ENCODE peak calls at places on chromosomes 2 and 18, in seven cellular contexts. N is IMR-90, P is natural killer cell, Q is breast epithelium, D is PC-3, C is B cell, V is psoas muscle. B is an unnamed sample.

GRCh38 chr18:78974115-78974740 is 5.4 kb upstream of the SALL3 start:
- DNase-seq in V (no peak), Q (no peak), N (no peak), P (no peak), D (no peak), C (no peak), B (no peak)

GRCh38 chr2:205386109-205386508 is 296.2 kb upstream of the NRP2 start:
- DNase-seq in P (no peak), N (no peak), D (no peak), C (no peak), Q (no peak), V (no peak), B (no peak)

GRCh38 chr2:23486676-23487075 is 101.7 kb downstream of the KLHL29 start:
- DNase-seq in P (no peak), Q (no peak), C (no peak), D (no peak), V (peak; percentile 80), N (peak; percentile 70), B (no peak)

GRCh38 chr2:43152186-43152585 is 74.2 kb downstream of the ZFP36L2 start:
- DNase-seq in Q (no peak), N (no peak), P (no peak), C (no peak), D (no peak), V (no peak), B (no peak)

GRCh38 chr2:207935991-207936370 is 89.3 kb downstream of the PLEKHM3 start:
- DNase-seq in N (no peak), D (no peak), V (no peak), P (no peak), C (no peak), Q (no peak), B (no peak)

GRCh38 chr2:208392300-208392699 is 14.3 kb upstream of the PTH2R start:
- DNase-seq in N (no peak), P (no peak), Q (no peak), D (peak; percentile 24), C (no peak), V (no peak), B (no peak)

GRCh38 chr2:162184796-162185195 is 32.7 kb upstream of the GCG start:
- DNase-seq in C (no peak), P (no peak), Q (no peak), V (no peak), D (peak; percentile 21), N (no peak), B (no peak)

GRCh38 chr2:135152361-135152760 is 100.3 kb downstream of the RAB3GAP1 start:
- DNase-seq in V (no peak), P (no peak), N (no peak), Q (no peak), D (peak; percentile 25), C (no peak), B (no peak)

GRCh38 chr2:113203217-113203530 is 29.4 kb downstream of the PSD4 start:
- DNase-seq in V (no peak), Q (no peak), P (no peak), D (no peak), N (peak; percentile 59), C (no peak), B (no peak)

GRCh38 chr18:35406666-35407065 is 29.5 kb upstream of the ZNF396 start:
- DNase-seq in V (no peak), C (no peak), N (no peak), P (no peak), D (peak; percentile 47), Q (no peak), B (no peak)

GRCh38 chr2:25567406-25567805 is 106.0 kb downstream of the DTNB start:
- DNase-seq in P (no peak), Q (no peak), V (no peak), C (peak; percentile 62), N (peak; percentile 65), D (peak; percentile 67), B (no peak)

GRCh38 chr2:145159676-145160075 is 639.8 kb upstream of the ZEB2 start:
- DNase-seq in Q (no peak), D (no peak), V (no peak), C (peak; percentile 1), P (no peak), N (no peak), B (no peak)

GRCh38 chr2:150809083-150809482 is 321.6 kb upstream of the RND3 start:
- DNase-seq in N (no peak), V (no peak), D (no peak), C (no peak), Q (no peak), P (no peak), B (no peak)

GRCh38 chr2:171347158-171347557 is 86.6 kb downstream of the METTL8 start:
- DNase-seq in Q (no peak), P (no peak), D (no peak), C (no peak), N (peak; percentile 19), V (no peak), B (no peak)

DNA sequence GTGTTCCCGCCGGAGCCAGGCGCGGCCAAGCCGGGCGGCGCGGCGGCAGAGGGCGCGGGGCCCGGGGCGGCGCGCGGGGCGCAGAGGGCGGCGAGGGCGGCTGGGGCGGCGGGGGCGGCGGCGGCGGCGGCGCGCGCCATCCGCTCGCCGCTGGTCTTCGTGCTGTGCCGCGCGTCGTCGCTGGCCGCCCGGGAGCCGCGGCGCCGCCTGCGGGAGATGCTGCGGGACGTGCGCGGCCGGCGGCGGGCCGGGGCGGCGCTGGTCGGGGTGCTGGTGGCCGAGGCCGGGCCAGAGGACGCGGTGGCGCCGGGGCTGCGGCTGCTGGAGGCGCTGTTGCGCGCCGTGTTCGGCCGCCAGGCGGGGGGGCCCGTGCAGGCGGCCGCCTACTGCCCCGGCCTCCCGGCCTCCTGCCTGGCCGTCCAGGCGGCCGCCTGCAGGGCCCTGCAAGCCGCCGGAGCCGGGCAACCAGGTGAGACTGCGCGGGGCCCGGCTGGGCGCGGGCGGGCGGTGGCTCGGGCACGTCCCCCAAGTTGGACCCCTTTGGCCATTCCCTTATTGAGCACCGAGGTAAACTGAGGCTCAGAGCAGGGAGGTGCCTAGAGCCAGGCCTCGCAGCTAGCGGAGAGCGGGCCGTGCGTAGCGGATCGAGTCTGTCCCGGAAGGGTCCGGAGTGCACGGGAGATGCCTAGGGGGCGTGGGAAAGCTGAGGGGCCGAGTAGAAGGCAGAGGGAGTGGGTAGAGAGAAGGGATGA is 584 bp downstream of the C2orf72 start:
- DNase-seq in D (no peak), V (no peak), N (no peak), C (peak; percentile 23), Q (no peak), P (no peak), B (no peak)
- TF ChIP-seq CTCF in D (no peak), V (no peak), N (no peak), C (no peak), Q (no peak), P (no peak), B (no peak)

GRCh38 chr2:85017436-85018048 is 46.6 kb downstream of the KCMF1 start:
- DNase-seq in V (no peak), N (peak; percentile 36), Q (no peak), C (peak; percentile 27), D (peak; percentile 53), P (no peak), B (no peak)
- TF ChIP-seq CTCF in V (peak; percentile 32), N (peak; percentile 37), Q (no peak), C (peak; percentile 61), D (peak; percentile 52), P (peak; percentile 44), B (peak; percentile 73)

GRCh38 chr2:12113364-12113763 is 366.9 kb downstream of the LPIN1 start:
- DNase-seq in P (no peak), V (no peak), N (no peak), Q (no peak), C (no peak), D (no peak), B (no peak)
- TF ChIP-seq CTCF in P (no peak), V (no peak), N (no peak), Q (no peak), C (no peak), D (no peak), B (no peak)

DNA sequence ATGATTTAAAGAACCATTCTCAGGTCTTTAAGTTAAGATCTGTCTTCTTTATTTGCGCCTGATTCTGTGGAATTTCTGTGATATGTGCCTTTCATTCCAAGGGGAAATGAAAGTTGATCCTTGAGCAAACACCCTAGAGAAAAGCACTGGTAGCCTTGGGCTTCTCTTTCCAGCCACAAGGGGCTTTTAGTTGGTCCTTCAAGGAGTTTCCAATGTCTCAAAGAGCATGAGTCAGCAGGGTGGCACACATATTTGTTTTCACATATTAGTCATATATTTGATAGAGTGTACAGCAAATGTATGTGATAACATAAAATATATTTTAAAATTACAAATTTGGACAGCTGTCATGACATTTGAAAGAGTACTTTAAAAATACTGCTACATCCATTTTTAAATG is 339.5 kb downstream of the TXNL1 start:
- DNase-seq in D (peak; percentile 96), V (no peak), P (no peak), C (no peak), Q (no peak), N (peak; percentile 62), B (no peak)
- TF ChIP-seq CTCF in D (peak; percentile 63), V (no peak), P (no peak), C (no peak), Q (no peak), N (peak; percentile 42), B (peak; percentile 52)